ENCODE peak calls at places on chromosomes 7 and 10, in four cellular contexts. D is MM.1S, U is kidney, J is neuronal stem cell. S is an unnamed sample.

GRCh38 chr10:64116731-64117130 is 595.5 kb downstream of the REEP3 start:
- DNase-seq in D (no peak), J (no peak), U (no peak), S (no peak)

GRCh38 chr7:71558806-71559205 is 426.9 kb downstream of the GALNT17 start:
- DNase-seq in U (no peak), J (no peak), D (no peak), S (no peak)

GRCh38 chr10:13717936-13718772 is 131.4 kb downstream of the PRPF18 start:
- DNase-seq in J (no peak), U (peak; percentile 92), D (peak; percentile 42), S (no peak)

GRCh38 chr7:135930565-135931423 is 46.4 kb downstream of the MTPN start:
- DNase-seq in D (no peak), U (no peak), J (no peak), S (peak; percentile 15)

GRCh38 chr7:131212114-131212513 is 115.6 kb upstream of the MKLN1 start:
- DNase-seq in J (peak; percentile 20), D (no peak), U (no peak), S (peak; percentile 69)

GRCh38 chr10:91590142-91590903 is 42.5 kb downstream of the PPP1R3C start:
- DNase-seq in U (peak; percentile 79), J (no peak), D (no peak), S (no peak)

GRCh38 chr10:19169684-19170083 is 121.1 kb downstream of the MALRD1 start:
- DNase-seq in D (no peak), U (no peak), J (no peak), S (no peak)

GRCh38 chr10:48195803-48196202 is 78.7 kb downstream of the FRMPD2 start:
- DNase-seq in J (no peak), U (no peak), D (no peak), S (no peak)

GRCh38 chr10:31749981-31750850 is 178.4 kb downstream of the ARHGAP12 start:
- DNase-seq in D (no peak), J (no peak), U (no peak), S (peak; percentile 22)

GRCh38 chr7:137453356-137453755 is 109.8 kb upstream of the PTN start:
- DNase-seq in D (no peak), J (no peak), U (no peak), S (no peak)

GRCh38 chr7:44454348-44454747 is 36.1 kb downstream of the NUDCD3 start:
- DNase-seq in U (no peak), J (no peak), D (no peak), S (no peak)

GRCh38 chr7:99156649-99157048 is 12.7 kb upstream of the SMURF1 start:
- DNase-seq in J (no peak), U (no peak), D (no peak), S (no peak)

GRCh38 chr7:107065929-107066247 is 21.4 kb downstream of the PRKAR2B start:
- DNase-seq in J (no peak), D (no peak), U (no peak), S (no peak)

GRCh38 chr10:14554091-14554842 is 220.4 kb downstream of the FAM107B start:
- DNase-seq in J (no peak), U (no peak), D (no peak), S (no peak)

GRCh38 chr10:87878664-87879459 is 15.4 kb downstream of the PTEN start:
- DNase-seq in J (no peak), D (no peak), U (no peak), S (no peak)

GRCh38 chr7:151013728-151014497 is 10.4 kb downstream of the ATG9B start:
- DNase-seq in U (peak; percentile 93), J (peak; percentile 88), D (peak; percentile 91), S (peak; percentile 97)

GRCh38 chr7:137978464-137979237 is 23.2 kb downstream of the CREB3L2 start:
- DNase-seq in D (no peak), U (peak; percentile 86), J (no peak), S (no peak)

GRCh38 chr7:101927389-101928306 is 110.2 kb downstream of the CUX1 start:
- DNase-seq in D (no peak), J (no peak), U (peak; percentile 82), S (no peak)

GRCh38 chr10:51792678-51793077 is 93.3 kb upstream of the CSTF2T start:
- DNase-seq in D (no peak), U (no peak), J (no peak), S (no peak)

GRCh38 chr7:22219036-22219435 is 137.9 kb downstream of the RAPGEF5 start:
- DNase-seq in U (no peak), D (no peak), J (no peak), S (no peak)

GRCh38 chr7:20514364-20514763 is 101.1 kb upstream of the ABCB5 start:
- DNase-seq in D (peak; percentile 34), U (peak; percentile 68), J (no peak), S (no peak)

GRCh38 chr7:158894825-158895224 is 38.5 kb downstream of the DYNC2I1 start:
- DNase-seq in U (no peak), J (no peak), D (no peak), S (no peak)

GRCh38 chr7:110764852-110765251 is 326.1 kb upstream of the LRRN3 start:
- DNase-seq in D (no peak), U (no peak), J (no peak), S (no peak)

GRCh38 chr10:58352956-58353610 is 18.3 kb downstream of the UBE2D1 start:
- DNase-seq in D (no peak), J (no peak), U (no peak), S (no peak)

GRCh38 chr7:108311446-108312168 is 144.6 kb downstream of the NRCAM start:
- DNase-seq in U (no peak), J (no peak), D (no peak), S (no peak)

GRCh38 chr7:151925446-151926335 is 30.6 kb upstream of the GALNTL5 start:
- DNase-seq in J (no peak), U (peak; percentile 82), D (no peak), S (no peak)

GRCh38 chr10:11687779-11688447 is 54.3 kb upstream of the ECHDC3 start:
- DNase-seq in J (no peak), U (peak; percentile 45), D (no peak), S (no peak)

GRCh38 chr7:13990319-13990983 is 985 bp upstream of the ETV1 start:
- DNase-seq in J (peak; percentile 66), D (peak; percentile 54), U (peak; percentile 75), S (peak; percentile 81)

GRCh38 chr10:119849031-119849789 is 23.4 kb downstream of the MCMBP start:
- DNase-seq in D (no peak), J (no peak), U (no peak), S (no peak)

GRCh38 chr10:91680521-91680920 is 47.6 kb upstream of the PPP1R3C start:
- DNase-seq in U (no peak), J (no peak), D (no peak), S (no peak)

GRCh38 chr10:89413398-89413912 is 913 bp upstream of the IFIT5 start:
- DNase-seq in U (no peak), D (no peak), J (no peak), S (no peak)
- H3K9ac ChIP-seq in U (peak overlapping the region; percentile 86), D (no peak overlapping the region), J (no peak overlapping the region), S (no peak overlapping the region)

DNA sequence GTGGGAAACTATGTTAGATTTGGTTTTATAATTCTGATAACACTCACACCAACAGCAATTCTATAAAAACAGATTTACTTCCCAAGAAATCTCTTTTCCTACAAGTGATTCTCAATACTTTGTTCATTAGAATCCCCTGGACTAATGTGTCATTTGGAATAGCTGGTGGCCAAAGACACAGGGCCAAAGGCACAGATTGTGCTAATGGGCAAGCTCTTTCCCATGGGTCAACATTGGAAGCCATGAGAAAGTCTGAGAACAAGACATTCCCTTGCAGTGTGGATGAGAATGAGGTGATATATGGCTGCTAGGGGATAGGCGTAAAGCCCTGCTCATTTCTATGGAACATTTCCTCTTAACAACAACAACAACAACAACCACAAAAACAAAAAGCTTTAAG is 153.8 kb downstream of the AMPH start:
- DNase-seq in J (no peak), U (no peak), D (no peak), S (no peak)
- H3K9ac ChIP-seq in J (no peak overlapping the region), U (no peak overlapping the region), D (no peak overlapping the region), S (no peak overlapping the region)

DNA sequence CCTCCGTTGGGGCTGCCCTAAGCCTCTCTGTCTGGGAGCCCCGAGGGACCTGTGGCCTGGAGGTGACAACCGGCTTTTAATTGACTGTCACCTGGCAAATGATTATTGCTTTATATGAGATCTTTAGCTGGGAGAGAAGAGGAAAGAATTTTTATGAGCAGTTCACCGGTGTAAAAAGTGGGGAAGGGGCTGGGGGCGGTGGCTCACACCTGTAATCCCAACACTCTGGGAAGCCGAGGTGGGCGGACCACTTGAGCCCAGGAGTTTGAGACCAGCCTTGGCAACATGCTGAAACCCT is 2.6 kb upstream of the COX19 start:
- DNase-seq in U (peak; percentile 62), D (no peak), J (no peak), S (no peak)
- H3K9ac ChIP-seq in U (peak overlapping the region; percentile 22), D (no peak overlapping the region), J (no peak overlapping the region), S (no peak overlapping the region)

DNA sequence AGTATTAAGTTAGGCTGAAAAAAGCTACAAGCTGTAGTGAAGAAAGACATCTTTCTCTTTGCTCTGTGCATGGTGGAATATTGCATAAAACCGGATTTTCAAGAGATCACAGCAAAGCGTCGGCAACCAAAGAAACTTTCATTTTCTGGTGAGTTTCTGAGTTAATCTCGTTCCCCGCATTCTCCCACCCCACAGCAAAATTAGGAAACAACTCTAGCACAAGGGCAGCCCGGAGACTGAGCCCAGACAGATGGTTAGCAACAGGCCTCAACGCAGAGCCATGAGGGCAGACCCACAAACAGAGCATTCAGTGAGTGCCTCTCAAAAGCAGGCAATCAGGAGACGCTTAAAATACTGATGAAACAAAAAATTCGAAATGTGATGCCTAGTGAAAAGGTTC is 396.1 kb upstream of the KLF6 start:
- DNase-seq in J (no peak), U (no peak), D (no peak), S (no peak)
- H3K9ac ChIP-seq in J (no peak overlapping the region), U (no peak overlapping the region), D (no peak overlapping the region), S (no peak overlapping the region)

DNA sequence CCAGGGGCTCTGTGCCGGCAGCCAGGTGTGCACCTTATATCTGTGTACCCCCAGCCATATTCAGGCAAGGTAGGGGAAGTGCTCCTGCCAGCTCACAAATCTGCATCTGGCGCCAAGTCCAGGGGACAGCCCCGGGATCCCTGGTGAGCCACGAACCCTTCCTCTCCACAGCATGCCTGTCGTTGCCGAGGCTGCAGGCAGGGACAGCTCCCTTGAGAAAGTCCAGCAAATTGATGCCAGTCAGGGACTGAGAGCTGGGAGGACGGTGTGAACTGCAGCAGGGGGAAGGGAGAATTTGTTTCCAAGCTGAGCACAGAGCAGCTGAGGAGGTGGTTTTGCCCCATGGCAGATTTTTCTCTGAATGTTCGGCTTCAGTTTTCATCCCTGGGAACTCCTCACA is 919 bp downstream of the PLA2G12B start:
- DNase-seq in U (no peak), D (no peak), J (peak; percentile 12), S (peak; percentile 57)
- H3K9ac ChIP-seq in U (no peak overlapping the region), D (no peak overlapping the region), J (no peak overlapping the region), S (no peak overlapping the region)

DNA sequence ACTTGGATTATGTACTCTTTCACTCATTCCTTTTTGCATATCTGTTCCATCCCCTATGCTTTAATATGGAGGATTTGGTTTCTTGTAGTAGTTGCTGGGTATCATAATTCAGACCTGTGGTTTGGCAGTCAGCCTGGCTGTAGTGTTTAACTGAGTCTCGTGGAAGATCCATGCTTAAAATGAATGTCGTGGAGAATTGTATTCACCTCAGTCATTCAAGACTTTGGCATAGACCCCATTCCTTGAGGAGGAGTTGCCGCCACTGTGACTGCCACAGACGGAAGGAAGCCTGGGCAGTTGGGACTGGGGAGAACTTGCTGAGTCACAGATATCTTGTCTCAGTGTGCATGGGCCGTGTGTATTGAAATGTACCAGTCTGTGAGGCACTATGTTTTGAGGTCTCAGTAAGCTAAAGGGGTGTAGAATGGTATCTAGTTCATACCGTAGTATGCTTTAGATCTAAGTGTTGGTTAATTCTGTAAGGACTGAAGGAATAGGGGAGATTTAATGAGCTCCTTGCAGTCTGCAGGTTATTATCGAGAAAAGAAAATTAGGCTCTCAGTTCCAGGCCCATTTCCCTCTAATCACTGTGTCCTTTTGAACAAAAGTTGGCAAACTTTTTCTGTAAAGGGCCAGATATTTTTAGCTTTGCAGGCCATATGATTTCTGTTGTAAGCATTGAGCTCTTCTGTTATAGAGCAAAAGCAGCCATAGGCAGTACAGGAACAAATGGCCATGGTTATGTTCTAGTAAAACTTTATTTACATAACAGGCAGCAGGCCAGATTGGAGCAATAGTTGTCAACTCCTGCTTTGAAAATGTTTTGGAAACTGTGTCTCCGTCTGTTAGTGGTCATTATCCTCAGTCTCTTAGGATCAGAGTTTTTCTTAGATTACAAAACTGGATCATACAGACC is 76.8 kb downstream of the TPST1 start:
- DNase-seq in U (peak; percentile 35), J (no peak), D (no peak), S (no peak)
- H3K9ac ChIP-seq in U (no peak overlapping the region), J (no peak overlapping the region), D (no peak overlapping the region), S (no peak overlapping the region)